ENCODE peak calls at places on chromosomes 5 and 9, in six cellular contexts. One of them, this sample, is unnamed.
A peak's percentile ranks its signal among the peaks of the same experiment; 100 is the strongest.

GRCh38 chr5:104179057-104179456 is 616.5 kb upstream of the NUDT12 start:
- DNase-seq in dorsolateral prefrontal cortex: peak; percentile 55
- DNase-seq in K562: peak; percentile 71
- DNase-seq in lower lobe of right lung: no peak
- DNase-seq in ovary: no peak
- DNase-seq in substantia nigra: peak; percentile 32
- DNase-seq in this sample: no peak

GRCh38 chr9:20200900-20201495 is 412.2 kb upstream of the SLC24A2 start:
- DNase-seq in dorsolateral prefrontal cortex: no peak
- DNase-seq in K562: no peak
- DNase-seq in lower lobe of right lung: no peak
- DNase-seq in ovary: no peak
- DNase-seq in substantia nigra: no peak
- DNase-seq in this sample: no peak

GRCh38 chr5:142998316-142998862 is 228.2 kb downstream of the ARHGAP26 start:
- DNase-seq in dorsolateral prefrontal cortex: no peak
- DNase-seq in K562: no peak
- DNase-seq in lower lobe of right lung: no peak
- DNase-seq in ovary: no peak
- DNase-seq in substantia nigra: no peak
- DNase-seq in this sample: no peak

GRCh38 chr9:132032584-132032945 is 47.1 kb downstream of the MED27 start:
- DNase-seq in dorsolateral prefrontal cortex: no peak
- DNase-seq in K562: no peak
- DNase-seq in lower lobe of right lung: peak; percentile 51
- DNase-seq in ovary: no peak
- DNase-seq in substantia nigra: no peak
- DNase-seq in this sample: no peak

GRCh38 chr5:9265391-9266287 is 280.2 kb downstream of the SEMA5A start:
- DNase-seq in dorsolateral prefrontal cortex: no peak
- DNase-seq in K562: no peak
- DNase-seq in lower lobe of right lung: peak; percentile 71
- DNase-seq in ovary: no peak
- DNase-seq in substantia nigra: no peak
- DNase-seq in this sample: peak; percentile 45

GRCh38 chr5:119341452-119342349 is 14.1 kb upstream of the TNFAIP8 start:
- DNase-seq in dorsolateral prefrontal cortex: no peak
- DNase-seq in K562: no peak
- DNase-seq in lower lobe of right lung: no peak
- DNase-seq in ovary: no peak
- DNase-seq in substantia nigra: no peak
- DNase-seq in this sample: no peak

GRCh38 chr9:33233659-33234335 is 6.2 kb upstream of the SPINK4 start:
- DNase-seq in dorsolateral prefrontal cortex: no peak
- DNase-seq in K562: no peak
- DNase-seq in lower lobe of right lung: peak; percentile 83
- DNase-seq in ovary: no peak
- DNase-seq in substantia nigra: no peak
- DNase-seq in this sample: peak; percentile 99

GRCh38 chr9:17389026-17389425 is 189.8 kb upstream of the SH3GL2 start:
- DNase-seq in dorsolateral prefrontal cortex: no peak
- DNase-seq in K562: no peak
- DNase-seq in lower lobe of right lung: no peak
- DNase-seq in ovary: no peak
- DNase-seq in substantia nigra: no peak
- DNase-seq in this sample: no peak

GRCh38 chr5:157918811-157919742 is 60.1 kb upstream of the CLINT1 start:
- DNase-seq in dorsolateral prefrontal cortex: no peak
- DNase-seq in K562: no peak
- DNase-seq in lower lobe of right lung: peak; percentile 80
- DNase-seq in ovary: no peak
- DNase-seq in substantia nigra: no peak
- DNase-seq in this sample: no peak

GRCh38 chr9:119697996-119698395 is 328.8 kb upstream of the BRINP1 start:
- DNase-seq in dorsolateral prefrontal cortex: no peak
- DNase-seq in K562: no peak
- DNase-seq in lower lobe of right lung: no peak
- DNase-seq in ovary: no peak
- DNase-seq in substantia nigra: no peak
- DNase-seq in this sample: no peak

GRCh38 chr9:35756743-35757526 is 2.9 kb upstream of the MSMP start:
- DNase-seq in dorsolateral prefrontal cortex: peak; percentile 32
- DNase-seq in K562: peak; percentile 66
- DNase-seq in lower lobe of right lung: peak; percentile 84
- DNase-seq in ovary: peak; percentile 77
- DNase-seq in substantia nigra: peak; percentile 54
- DNase-seq in this sample: no peak

GRCh38 chr9:113568481-113569321 is 105.2 kb downstream of the RGS3 start:
- DNase-seq in dorsolateral prefrontal cortex: no peak
- DNase-seq in K562: no peak
- DNase-seq in lower lobe of right lung: no peak
- DNase-seq in ovary: no peak
- DNase-seq in substantia nigra: peak; percentile 22
- DNase-seq in this sample: no peak

GRCh38 chr9:129483467-129484324 is 137.2 kb downstream of the C9orf50 start:
- DNase-seq in dorsolateral prefrontal cortex: peak; percentile 44
- DNase-seq in K562: peak; percentile 45
- DNase-seq in lower lobe of right lung: peak; percentile 85
- DNase-seq in ovary: peak; percentile 92
- DNase-seq in substantia nigra: peak; percentile 80
- DNase-seq in this sample: no peak

GRCh38 chr9:73038613-73039012 is 85.8 kb upstream of the ALDH1A1 start:
- DNase-seq in dorsolateral prefrontal cortex: no peak
- DNase-seq in K562: peak; percentile 19
- DNase-seq in lower lobe of right lung: peak; percentile 42
- DNase-seq in ovary: peak; percentile 87
- DNase-seq in substantia nigra: peak; percentile 5
- DNase-seq in this sample: no peak

GRCh38 chr5:141260458-141261237 is 15.5 kb downstream of the PCDHB15 start:
- DNase-seq in dorsolateral prefrontal cortex: no peak
- DNase-seq in K562: no peak
- DNase-seq in lower lobe of right lung: no peak
- DNase-seq in ovary: no peak
- DNase-seq in substantia nigra: no peak
- DNase-seq in this sample: no peak

GRCh38 chr5:14040542-14040941 is 96.1 kb upstream of the DNAH5 start:
- DNase-seq in dorsolateral prefrontal cortex: no peak
- DNase-seq in K562: peak; percentile 17
- DNase-seq in lower lobe of right lung: no peak
- DNase-seq in ovary: no peak
- DNase-seq in substantia nigra: no peak
- DNase-seq in this sample: no peak

GRCh38 chr9:113957778-113958430 is 81.8 kb downstream of the ZNF618 start:
- DNase-seq in dorsolateral prefrontal cortex: no peak
- DNase-seq in K562: no peak
- DNase-seq in lower lobe of right lung: no peak
- DNase-seq in ovary: no peak
- DNase-seq in substantia nigra: no peak
- DNase-seq in this sample: no peak

GRCh38 chr9:107547772-107548297 is 58.3 kb upstream of the KLF4 start:
- DNase-seq in dorsolateral prefrontal cortex: no peak
- DNase-seq in K562: no peak
- DNase-seq in lower lobe of right lung: no peak
- DNase-seq in ovary: no peak
- DNase-seq in substantia nigra: no peak
- DNase-seq in this sample: no peak

GRCh38 chr9:107545036-107545435 is 55.5 kb upstream of the KLF4 start:
- DNase-seq in dorsolateral prefrontal cortex: no peak
- DNase-seq in K562: no peak
- DNase-seq in lower lobe of right lung: no peak
- DNase-seq in ovary: no peak
- DNase-seq in substantia nigra: no peak
- DNase-seq in this sample: no peak

GRCh38 chr9:107547303-107547702 is 57.7 kb upstream of the KLF4 start:
- DNase-seq in dorsolateral prefrontal cortex: no peak
- DNase-seq in K562: no peak
- DNase-seq in lower lobe of right lung: no peak
- DNase-seq in ovary: no peak
- DNase-seq in substantia nigra: no peak
- DNase-seq in this sample: no peak

GRCh38 chr9:107548298-107549142 is 59.0 kb upstream of the KLF4 start:
- DNase-seq in dorsolateral prefrontal cortex: no peak
- DNase-seq in K562: no peak
- DNase-seq in lower lobe of right lung: no peak
- DNase-seq in ovary: no peak
- DNase-seq in substantia nigra: no peak
- DNase-seq in this sample: peak; percentile 51

DNA sequence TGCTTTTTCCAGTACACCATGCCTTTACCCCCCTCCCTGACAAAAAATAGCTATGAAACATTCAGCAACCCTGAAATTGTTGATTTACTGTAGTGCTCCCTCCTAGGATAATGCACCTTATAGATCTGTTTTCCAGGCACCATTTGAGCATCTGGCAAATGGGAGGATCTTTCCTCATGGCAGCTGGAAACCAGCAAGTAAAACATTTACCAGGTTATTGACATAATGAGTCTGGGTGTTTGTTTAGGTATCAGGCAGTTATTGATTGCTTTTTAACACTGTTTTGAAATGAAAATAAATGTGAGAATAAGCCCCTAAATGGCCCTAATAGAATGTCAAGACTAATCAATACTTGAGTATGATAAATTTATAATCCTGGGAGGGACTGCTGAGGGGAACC is 57.3 kb upstream of the KLF4 start:
- DNase-seq in dorsolateral prefrontal cortex: no peak
- DNase-seq in K562: no peak
- DNase-seq in lower lobe of right lung: no peak
- DNase-seq in ovary: no peak
- DNase-seq in substantia nigra: no peak
- DNase-seq in this sample: no peak
- H3K27ac ChIP-seq in dorsolateral prefrontal cortex: no peak overlapping the region
- H3K27ac ChIP-seq in K562: no peak overlapping the region
- H3K27ac ChIP-seq in lower lobe of right lung: no peak overlapping the region
- H3K27ac ChIP-seq in ovary: no peak overlapping the region
- H3K27ac ChIP-seq in substantia nigra: no peak overlapping the region
- H3K27ac ChIP-seq in this sample: no peak overlapping the region

DNA sequence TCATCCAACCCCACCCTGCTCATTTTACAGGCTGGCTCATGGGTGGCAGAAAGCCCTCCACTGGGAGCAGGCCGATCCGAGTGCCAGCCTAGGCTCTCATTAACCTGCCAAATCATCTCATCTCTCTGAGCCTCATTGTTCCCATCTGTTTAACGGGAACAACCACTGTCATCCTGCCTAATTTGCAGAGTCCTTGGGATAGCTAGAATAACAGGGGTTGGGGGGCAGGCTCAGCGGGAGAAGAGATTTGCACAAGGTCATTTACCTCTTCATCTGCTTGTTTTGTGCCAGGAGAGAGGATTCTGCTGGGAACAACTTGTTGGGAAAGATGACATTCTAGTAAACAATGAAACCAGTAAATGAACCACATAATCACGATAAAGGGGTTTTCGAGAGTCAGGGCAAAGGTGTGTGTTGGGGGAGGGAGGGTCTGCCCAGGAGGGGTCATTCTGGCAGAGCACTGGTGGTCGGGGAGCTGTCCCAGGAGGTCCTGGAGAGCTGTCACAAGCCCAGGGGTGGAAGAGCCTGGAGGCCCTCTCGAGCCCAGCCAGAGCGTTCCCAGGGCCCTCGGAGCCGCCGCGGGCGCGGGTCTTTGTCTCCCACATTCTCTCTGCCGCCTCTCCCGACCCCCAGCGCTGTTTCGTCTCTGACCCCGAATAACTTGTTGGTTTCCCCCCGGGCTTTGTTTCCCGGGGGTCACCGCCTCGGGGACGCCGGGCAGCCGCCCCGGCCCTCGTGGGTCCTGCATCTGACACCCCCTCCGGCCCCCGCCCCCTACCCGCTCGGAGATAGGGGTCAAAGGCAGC is 22.8 kb upstream of the NDST1 start:
- DNase-seq in dorsolateral prefrontal cortex: no peak
- DNase-seq in K562: no peak
- DNase-seq in lower lobe of right lung: no peak
- DNase-seq in ovary: no peak
- DNase-seq in substantia nigra: no peak
- DNase-seq in this sample: no peak
- H3K27ac ChIP-seq in dorsolateral prefrontal cortex: peak overlapping the region; percentile 91
- H3K27ac ChIP-seq in K562: peak overlapping the region; percentile 87
- H3K27ac ChIP-seq in lower lobe of right lung: peak overlapping the region; percentile 88
- H3K27ac ChIP-seq in ovary: peak overlapping the region; percentile 87
- H3K27ac ChIP-seq in substantia nigra: peak overlapping the region; percentile 91
- H3K27ac ChIP-seq in this sample: peak overlapping the region; percentile 97

DNA sequence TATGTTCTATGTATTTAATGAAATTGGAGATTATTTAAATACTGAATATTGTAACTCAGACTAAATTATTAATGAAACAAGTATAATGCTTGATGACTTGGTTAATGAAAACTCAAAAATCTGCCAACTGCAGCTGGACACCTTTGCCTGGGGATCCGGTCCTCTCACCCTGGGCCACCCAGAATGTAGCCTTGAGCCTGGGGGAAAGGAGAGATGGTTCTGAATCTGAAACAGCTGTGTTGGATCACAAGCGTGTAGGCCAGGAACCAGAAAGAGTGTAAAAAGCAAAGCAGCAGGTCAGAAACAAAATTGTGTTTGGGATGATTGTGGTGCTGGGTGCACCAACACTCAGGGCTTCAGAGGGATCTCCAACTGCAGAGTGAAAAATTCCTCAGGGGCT is 38.5 kb downstream of the ADAMTS16 start:
- DNase-seq in dorsolateral prefrontal cortex: no peak
- DNase-seq in K562: no peak
- DNase-seq in lower lobe of right lung: no peak
- DNase-seq in ovary: no peak
- DNase-seq in substantia nigra: no peak
- DNase-seq in this sample: no peak
- H3K27ac ChIP-seq in dorsolateral prefrontal cortex: no peak overlapping the region
- H3K27ac ChIP-seq in K562: no peak overlapping the region
- H3K27ac ChIP-seq in lower lobe of right lung: no peak overlapping the region
- H3K27ac ChIP-seq in ovary: peak overlapping the region; percentile 11
- H3K27ac ChIP-seq in substantia nigra: no peak overlapping the region
- H3K27ac ChIP-seq in this sample: no peak overlapping the region

DNA sequence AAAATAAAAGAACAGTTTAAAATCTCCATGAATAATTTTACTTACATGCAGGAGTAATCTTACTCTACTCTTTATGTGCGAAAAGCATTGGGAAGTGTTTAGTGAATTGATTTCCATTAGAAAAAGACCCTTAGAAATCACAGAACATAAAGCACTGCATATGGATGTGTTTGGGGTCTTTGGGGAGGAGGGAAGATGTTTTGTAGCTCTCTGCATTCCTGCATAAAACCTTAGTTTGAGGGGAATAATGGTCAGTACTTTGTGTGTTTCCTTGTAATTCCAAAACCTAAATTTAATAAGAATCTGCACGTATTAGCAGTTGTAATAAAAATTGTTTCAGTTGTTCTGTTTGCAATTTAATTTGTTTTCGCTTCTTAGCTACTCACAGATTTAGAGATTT is 143.6 kb downstream of the SMARCA2 start:
- DNase-seq in dorsolateral prefrontal cortex: no peak
- DNase-seq in K562: no peak
- DNase-seq in lower lobe of right lung: no peak
- DNase-seq in ovary: no peak
- DNase-seq in substantia nigra: no peak
- DNase-seq in this sample: no peak
- H3K27ac ChIP-seq in dorsolateral prefrontal cortex: no peak overlapping the region
- H3K27ac ChIP-seq in K562: no peak overlapping the region
- H3K27ac ChIP-seq in lower lobe of right lung: peak overlapping the region; percentile 77
- H3K27ac ChIP-seq in ovary: peak overlapping the region; percentile 85
- H3K27ac ChIP-seq in substantia nigra: peak overlapping the region; percentile 58
- H3K27ac ChIP-seq in this sample: peak overlapping the region; percentile 61

This sample was measured in epithelial cell of prostate.